ENCODE peak calls at places on chromosomes 5 and 9, in ten cellular contexts. O is T-helper 9 cell; Y is SJSA1; D is stimulated activated CD4-positive, alpha-beta T cell treated with anti-CD3 and anti-CD28 coated beads, TNF-alpha, amount 100 ng/mL, for 1 hour; Z is Right ventricle myocardium inferior; M is CD8-positive, alpha-beta T cell; S is HEK293T; V is GM12865; A is amniotic stem cell; K is K562. G is an unnamed sample.

GRCh38 chr5:114210662-114211061 is 151.2 kb upstream of the KCNN2 start:
- DNase-seq in Z (no peak), O (no peak), D (no peak), S (no peak), K (no peak), M (no peak), Y (no peak), A (no peak), V (no peak), G (no peak)

GRCh38 chr9:129072171-129072570 is 8.7 kb upstream of the DOLPP1 start:
- DNase-seq in M (no peak), K (no peak), A (no peak), D (no peak), V (no peak), S (no peak), O (no peak), Y (no peak), Z (no peak), G (no peak)

GRCh38 chr5:2133080-2133479 is 250.4 kb upstream of the IRX4 start:
- DNase-seq in O (no peak), V (no peak), M (no peak), D (no peak), K (no peak), Y (no peak), Z (no peak), A (no peak), S (no peak), G (no peak)

GRCh38 chr9:136295537-136296433 is 8.1 kb downstream of the CCDC187 start:
- DNase-seq in K (no peak), Y (no peak), S (no peak), V (no peak), O (no peak), A (no peak), Z (peak), D (no peak), M (no peak), G (no peak)

GRCh38 chr9:21316032-21316842 is 11.1 kb upstream of the IFNA5 start:
- DNase-seq in A (no peak), V (no peak), K (no peak), D (no peak), Z (no peak), Y (no peak), O (no peak), S (no peak), M (no peak), G (no peak)

GRCh38 chr9:36592801-36593583 is 20.3 kb downstream of the MELK start:
- DNase-seq in S (no peak), V (no peak), Z (no peak), O (no peak), Y (no peak), M (no peak), A (no peak), K (no peak), D (no peak), G (no peak)

GRCh38 chr9:89612566-89613278 is 7.9 kb downstream of the GADD45G start:
- DNase-seq in S (no peak), K (no peak), M (no peak), O (no peak), A (no peak), V (no peak), Y (no peak), D (no peak), Z (no peak), G (no peak)

GRCh38 chr5:135391123-135391868 is 7.7 kb downstream of the MACROH2A1 start:
- DNase-seq in S (no peak), D (no peak), V (no peak), Y (peak), Z (no peak), K (no peak), M (no peak), A (peak), O (no peak), G (no peak)

GRCh38 chr5:94010814-94011213 is 269.4 kb upstream of the POU5F2 start:
- DNase-seq in Y (no peak), D (no peak), Z (no peak), A (no peak), S (no peak), O (no peak), M (no peak), V (no peak), K (no peak), G (no peak)

GRCh38 chr5:10675177-10675700 is 85.8 kb downstream of the DAP start:
- DNase-seq in M (no peak), A (no peak), D (no peak), S (no peak), V (no peak), K (no peak), O (no peak), Z (no peak), Y (no peak), G (no peak)

GRCh38 chr9:35736201-35736633 is 3.8 kb downstream of the CREB3 start:
- DNase-seq in M (peak), Z (no peak), D (no peak), S (peak), V (peak), A (peak), O (peak), K (peak), Y (peak), G (peak)

GRCh38 chr5:159215886-159216285 is 6.5 kb upstream of the RNF145 start:
- DNase-seq in Z (no peak), K (no peak), A (no peak), Y (no peak), M (no peak), D (no peak), S (no peak), V (no peak), O (no peak), G (no peak)

GRCh38 chr9:33151007-33151557 is 16.1 kb downstream of the B4GALT1 start:
- DNase-seq in S (peak), M (no peak), O (no peak), Z (no peak), Y (peak), V (no peak), K (no peak), D (no peak), A (peak), G (no peak)

GRCh38 chr5:126973193-126973592 is 57.2 kb downstream of the MARCHF3 start:
- DNase-seq in S (no peak), M (no peak), D (no peak), K (no peak), Z (no peak), V (no peak), O (no peak), A (no peak), Y (no peak), G (no peak)

GRCh38 chr9:278651-279050 is 64.0 kb downstream of the DOCK8 start:
- DNase-seq in V (peak), Y (no peak), O (peak), D (no peak), Z (no peak), M (peak), A (no peak), K (no peak), S (no peak), G (no peak)

GRCh38 chr9:85716031-85716877 is 25.5 kb downstream of the AGTPBP1 start:
- DNase-seq in K (peak), A (no peak), Y (no peak), O (no peak), S (peak), M (no peak), V (peak), Z (no peak), D (no peak), G (no peak)

GRCh38 chr5:113294341-113295110 is 140.3 kb downstream of the TSSK1B start:
- DNase-seq in Y (peak), D (peak), A (peak), M (peak), V (peak), S (peak), O (peak), K (peak), Z (peak), G (peak)

GRCh38 chr5:115816226-115817042 is at the start of gene CDO1:
- DNase-seq in V (no peak), D (no peak), S (peak), M (no peak), Y (peak), Z (peak), O (no peak), K (no peak), A (no peak), G (no peak)

GRCh38 chr9:84254972-84255371 is 85.6 kb downstream of the SLC28A3 start:
- DNase-seq in A (no peak), O (no peak), V (no peak), M (no peak), Y (no peak), S (no peak), D (no peak), K (no peak), Z (no peak), G (no peak)

GRCh38 chr5:137497396-137498290 is 1.5 kb downstream of the SPOCK1 start:
- DNase-seq in S (no peak), M (no peak), A (no peak), Z (no peak), Y (no peak), O (no peak), K (no peak), D (no peak), V (no peak), G (no peak)

GRCh38 chr5:129771058-129771838 is 23.4 kb downstream of the MINAR2 start:
- DNase-seq in D (no peak), M (peak), V (peak), A (peak), Y (peak), K (peak), S (peak), O (peak), Z (no peak), G (peak)

GRCh38 chr5:50564079-50564478 is 102.4 kb upstream of the PARP8 start:
- DNase-seq in D (no peak), A (no peak), Y (no peak), Z (no peak), S (no peak), O (no peak), M (no peak), V (peak), K (no peak), G (no peak)

GRCh38 chr9:127505396-127506116 is 54.2 kb downstream of the LRSAM1 start:
- DNase-seq in Z (peak), M (peak), D (no peak), O (no peak), A (no peak), K (peak), Y (peak), V (peak), S (peak), G (peak)

GRCh38 chr5:125269926-125270325 is 523.5 kb upstream of the ZNF608 start:
- DNase-seq in A (no peak), D (no peak), K (no peak), Z (no peak), M (no peak), Y (no peak), O (no peak), V (no peak), S (no peak), G (no peak)

GRCh38 chr5:15013654-15014463 is 142.3 kb upstream of the ANKH start:
- DNase-seq in K (peak), Z (no peak), Y (peak), V (peak), O (no peak), M (no peak), S (peak), D (no peak), A (peak), G (no peak)

GRCh38 chr9:70322096-70322495 is 63.3 kb downstream of the SMC5 start:
- DNase-seq in Y (no peak), K (no peak), M (no peak), Z (no peak), S (no peak), V (no peak), D (no peak), O (no peak), A (no peak), G (no peak)

GRCh38 chr5:172837640-172838039 is 3.6 kb downstream of the ERGIC1 start:
- DNase-seq in Y (no peak), M (peak), K (no peak), V (peak), Z (no peak), D (peak), O (no peak), S (no peak), A (no peak), G (peak)

GRCh38 chr9:130837002-130837511 is 2.0 kb downstream of the ABL1 start:
- DNase-seq in M (no peak), Y (peak), O (no peak), D (no peak), S (no peak), Z (no peak), V (no peak), K (peak), A (no peak), G (no peak)

GRCh38 chr5:54975701-54976100 is 9.7 kb downstream of the ESM1 start:
- DNase-seq in Z (no peak), Y (no peak), M (no peak), D (no peak), S (no peak), K (no peak), O (no peak), A (no peak), V (no peak), G (no peak)

GRCh38 chr5:77133061-77133758 is 46.1 kb upstream of the ZBED3 start:
- DNase-seq in Z (peak), S (no peak), D (no peak), V (no peak), A (peak), M (no peak), K (no peak), O (no peak), Y (peak), G (no peak)

GRCh38 chr5:74316064-74316586 is 324.4 kb downstream of the ENC1 start:
- DNase-seq in K (no peak), D (no peak), V (peak), Z (no peak), M (no peak), A (peak), S (no peak), O (no peak), Y (peak), G (no peak)

GRCh38 chr9:134476942-134477335 is 150.7 kb downstream of the RXRA start:
- DNase-seq in A (no peak), Y (no peak), V (no peak), K (no peak), D (no peak), O (no peak), S (no peak), M (no peak), Z (peak), G (no peak)

GRCh38 chr5:83145882-83146331 is 68.6 kb downstream of the XRCC4 start:
- DNase-seq in M (no peak), S (no peak), V (no peak), K (no peak), Y (no peak), Z (no peak), O (no peak), D (no peak), A (no peak), G (no peak)

GRCh38 chr5:149727336-149728035 is 2.6 kb upstream of the PPARGC1B start:
- DNase-seq in A (no peak), S (no peak), K (no peak), M (no peak), V (no peak), D (no peak), Y (no peak), Z (no peak), O (no peak), G (no peak)

GRCh38 chr5:139262414-139263139 is 31.0 kb upstream of the MATR3 start:
- DNase-seq in V (peak), A (peak), S (peak), M (peak), Z (peak), O (peak), D (peak), K (peak), Y (peak), G (peak)

GRCh38 chr5:1111727-1112289 is at the start of gene SLC12A7:
- DNase-seq in M (peak), K (peak), Z (no peak), V (no peak), O (peak), S (peak), D (peak), A (no peak), Y (peak), G (peak)

GRCh38 chr5:172886974-172887491 is 53.0 kb downstream of the ERGIC1 start:
- DNase-seq in K (no peak), A (no peak), Z (peak), D (no peak), V (no peak), Y (no peak), S (no peak), M (no peak), O (no peak), G (no peak)

GRCh38 chr9:110821064-110821463 is 152.5 kb downstream of the MUSK start:
- DNase-seq in Z (no peak), V (peak), S (no peak), Y (no peak), O (no peak), A (no peak), M (no peak), K (no peak), D (no peak), G (no peak)

G was measured in stimulated activated naive B cell treated with anti-CD40 and anti-IgM and Interleukin-4, amounts not matched to agents 10 μg/mL and 1 μg/mL and 100 μg/mL, for 72 hours.